ENCODE peak calls at places on chromosomes 2 and 18, in eight cellular contexts. T, D, N, Y, P, C, W and B are unnamed samples.

GRCh38 chr2:28659127-28659526 is 92.5 kb upstream of the PPP1CB start:
- DNase-seq in T (no peak), D (no peak), N (no peak), Y (no peak), P (no peak), C (no peak), W (no peak), B (no peak)

GRCh38 chr18:77137851-77138250 is 5.3 kb upstream of the MBP start:
- DNase-seq in T (no peak), D (no peak), N (no peak), Y (no peak), P (no peak), C (no peak), W (no peak), B (no peak)

GRCh38 chr18:44290366-44290855 is 390.3 kb upstream of the SETBP1 start:
- DNase-seq in T (no peak), D (no peak), N (no peak), Y (no peak), P (peak), C (no peak), W (no peak), B (peak)

GRCh38 chr2:102789349-102790085 is 27.7 kb downstream of the TMEM182 start:
- DNase-seq in T (no peak), D (no peak), N (no peak), Y (no peak), P (no peak), C (no peak), W (no peak), B (no peak)

GRCh38 chr2:193476171-193476800 is 1281.6 kb upstream of the TMEFF2 start:
- DNase-seq in T (no peak), D (no peak), N (no peak), Y (no peak), P (peak), C (no peak), W (no peak), B (no peak)

GRCh38 chr18:6994053-6994452 is 123.5 kb downstream of the LAMA1 start:
- DNase-seq in T (no peak), D (no peak), N (no peak), Y (no peak), P (no peak), C (peak), W (peak), B (peak)

GRCh38 chr2:145138626-145139025 is 618.7 kb upstream of the ZEB2 start:
- DNase-seq in T (no peak), D (no peak), N (no peak), Y (no peak), P (no peak), C (no peak), W (no peak), B (no peak)

GRCh38 chr2:100106460-100106859 is 35.9 kb downstream of the AFF3 start:
- DNase-seq in T (peak), D (no peak), N (no peak), Y (no peak), P (peak), C (no peak), W (no peak), B (no peak)

GRCh38 chr18:23330423-23330822 is 122.7 kb upstream of the RIOK3 start:
- DNase-seq in T (no peak), D (no peak), N (no peak), Y (no peak), P (no peak), C (no peak), W (no peak), B (no peak)

GRCh38 chr2:20728114-20728758 is 61.3 kb downstream of the GDF7 start:
- DNase-seq in T (no peak), D (no peak), N (no peak), Y (no peak), P (peak), C (no peak), W (peak), B (peak)

GRCh38 chr2:43609304-43609883 is 13.6 kb upstream of the THADA start:
- DNase-seq in T (no peak), D (no peak), N (peak), Y (peak), P (peak), C (peak), W (peak), B (peak)

GRCh38 chr18:5158171-5158570 is 38.9 kb downstream of the AKAIN1 start:
- DNase-seq in T (no peak), D (no peak), N (no peak), Y (no peak), P (no peak), C (no peak), W (no peak), B (no peak)

GRCh38 chr2:143177081-143177786 is 48.0 kb downstream of the ARHGAP15 start:
- DNase-seq in T (no peak), D (no peak), N (no peak), Y (no peak), P (no peak), C (no peak), W (peak), B (no peak)

GRCh38 chr2:81894451-81894990 is 1590.0 kb upstream of the LRRTM1 start:
- DNase-seq in T (no peak), D (no peak), N (no peak), Y (no peak), P (peak), C (peak), W (peak), B (peak)

GRCh38 chr2:233320470-233320869 is 12.9 kb downstream of the SAG start:
- DNase-seq in T (no peak), D (no peak), N (no peak), Y (no peak), P (no peak), C (no peak), W (no peak), B (no peak)

GRCh38 chr2:71736091-71736878 is 282.9 kb downstream of the DYSF start:
- DNase-seq in T (peak), D (no peak), N (no peak), Y (no peak), P (no peak), C (no peak), W (no peak), B (no peak)

GRCh38 chr2:240982821-240983281 is 15.6 kb upstream of the SNED1 start:
- DNase-seq in T (no peak), D (no peak), N (no peak), Y (no peak), P (no peak), C (no peak), W (no peak), B (no peak)

GRCh38 chr2:210003394-210003793 is 956 bp downstream of the RPE start:
- DNase-seq in T (no peak), D (no peak), N (no peak), Y (no peak), P (no peak), C (peak), W (peak), B (no peak)

GRCh38 chr2:25215948-25216679 is 47.7 kb upstream of the POMC start:
- DNase-seq in T (no peak), D (peak), N (peak), Y (no peak), P (peak), C (peak), W (peak), B (no peak)

GRCh38 chr2:55419236-55419513 is 481 bp downstream of the CCDC88A start:
- DNase-seq in T (no peak), D (peak), N (no peak), Y (no peak), P (peak), C (peak), W (peak), B (peak)

GRCh38 chr2:81445176-81445575 is 1140.6 kb upstream of the LRRTM1 start:
- DNase-seq in T (no peak), D (no peak), N (no peak), Y (no peak), P (no peak), C (no peak), W (no peak), B (no peak)

GRCh38 chr2:220165401-220165800 is 538.0 kb downstream of the SLC4A3 start:
- DNase-seq in T (no peak), D (no peak), N (no peak), Y (no peak), P (no peak), C (no peak), W (no peak), B (no peak)

GRCh38 chr2:71781695-71782228 is 328.4 kb downstream of the DYSF start:
- DNase-seq in T (peak), D (no peak), N (peak), Y (no peak), P (no peak), C (no peak), W (no peak), B (no peak)

GRCh38 chr2:161556440-161556839 is 67.8 kb upstream of the SLC4A10 start:
- DNase-seq in T (no peak), D (no peak), N (no peak), Y (no peak), P (no peak), C (no peak), W (peak), B (peak)

GRCh38 chr2:46151582-46151981 is 145.6 kb upstream of the EPAS1 start:
- DNase-seq in T (no peak), D (no peak), N (no peak), Y (no peak), P (no peak), C (no peak), W (no peak), B (no peak)

GRCh38 chr18:42514522-42514921 is 559.5 kb downstream of the PIK3C3 start:
- DNase-seq in T (no peak), D (no peak), N (no peak), Y (peak), P (peak), C (no peak), W (peak), B (peak)

GRCh38 chr2:60839126-60839813 is 42.1 kb upstream of the REL start:
- DNase-seq in T (no peak), D (no peak), N (no peak), Y (no peak), P (no peak), C (no peak), W (no peak), B (no peak)

GRCh38 chr2:31267437-31268120 is 33.6 kb downstream of the EHD3 start:
- DNase-seq in T (no peak), D (no peak), N (no peak), Y (no peak), P (no peak), C (no peak), W (no peak), B (no peak)

GRCh38 chr2:65228249-65228750 is 669 bp downstream of the ACTR2 start:
- DNase-seq in T (no peak), D (peak), N (no peak), Y (no peak), P (peak), C (no peak), W (no peak), B (peak)

GRCh38 chr2:98063289-98063688 is 23.7 kb upstream of the VWA3B start:
- DNase-seq in T (no peak), D (no peak), N (no peak), Y (no peak), P (no peak), C (no peak), W (no peak), B (no peak)

GRCh38 chr18:8277270-8277669 is 332.0 kb upstream of the RAB12 start:
- DNase-seq in T (no peak), D (no peak), N (no peak), Y (no peak), P (no peak), C (peak), W (peak), B (peak)
- TF ChIP-seq CTCF in T (no peak), D (no peak), N (no peak), Y (no peak), P (no peak), C (no peak), W (no peak), B (no peak)

DNA sequence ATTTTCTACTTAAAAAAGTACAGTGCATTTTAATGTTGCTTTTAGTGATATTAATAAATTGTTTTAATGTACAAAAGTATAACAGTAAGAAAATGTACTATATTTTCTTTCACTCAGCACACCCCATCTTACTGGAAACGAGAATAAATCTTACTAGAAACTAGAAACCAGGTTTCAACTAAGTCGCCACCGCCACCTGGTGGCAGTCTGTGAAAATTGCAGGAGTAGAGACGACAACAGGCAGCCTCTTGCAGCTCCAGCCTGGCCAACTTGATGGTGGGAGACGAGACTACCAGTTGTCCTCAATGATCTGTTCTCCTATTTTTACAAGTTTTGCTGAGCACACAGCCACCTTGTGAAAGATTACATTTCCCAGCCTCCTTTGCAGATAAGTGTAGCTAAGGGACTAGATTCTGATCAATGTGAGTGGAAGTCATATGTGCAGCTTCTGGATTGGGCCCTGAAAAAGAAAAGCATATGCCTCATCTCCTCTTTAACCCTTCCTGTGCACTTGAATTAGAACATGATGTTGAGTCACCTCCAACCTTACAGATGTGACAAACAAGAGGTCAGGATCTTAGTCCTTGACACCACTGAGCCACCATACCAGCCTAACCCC is 8.7 kb downstream of the OTOF start:
- DNase-seq in T (no peak), D (no peak), N (no peak), Y (no peak), P (peak), C (peak), W (peak), B (peak)
- TF ChIP-seq CTCF in T (peak), D (peak), N (peak), Y (peak), P (peak), C (peak), W (peak), B (peak)

GRCh38 chr2:168703926-168704325 is 98.5 kb upstream of the NOSTRIN start:
- DNase-seq in T (no peak), D (no peak), N (no peak), Y (no peak), P (peak), C (no peak), W (no peak), B (no peak)

GRCh38 chr2:168708099-168708498 is 94.3 kb upstream of the NOSTRIN start:
- DNase-seq in T (no peak), D (no peak), N (no peak), Y (no peak), P (no peak), C (no peak), W (no peak), B (no peak)

GRCh38 chr2:168706806-168707205 is 95.6 kb upstream of the NOSTRIN start:
- DNase-seq in T (no peak), D (no peak), N (no peak), Y (no peak), P (no peak), C (no peak), W (no peak), B (no peak)

GRCh38 chr2:168702579-168702978 is 99.9 kb upstream of the NOSTRIN start:
- DNase-seq in T (no peak), D (no peak), N (no peak), Y (no peak), P (no peak), C (no peak), W (no peak), B (no peak)

DNA sequence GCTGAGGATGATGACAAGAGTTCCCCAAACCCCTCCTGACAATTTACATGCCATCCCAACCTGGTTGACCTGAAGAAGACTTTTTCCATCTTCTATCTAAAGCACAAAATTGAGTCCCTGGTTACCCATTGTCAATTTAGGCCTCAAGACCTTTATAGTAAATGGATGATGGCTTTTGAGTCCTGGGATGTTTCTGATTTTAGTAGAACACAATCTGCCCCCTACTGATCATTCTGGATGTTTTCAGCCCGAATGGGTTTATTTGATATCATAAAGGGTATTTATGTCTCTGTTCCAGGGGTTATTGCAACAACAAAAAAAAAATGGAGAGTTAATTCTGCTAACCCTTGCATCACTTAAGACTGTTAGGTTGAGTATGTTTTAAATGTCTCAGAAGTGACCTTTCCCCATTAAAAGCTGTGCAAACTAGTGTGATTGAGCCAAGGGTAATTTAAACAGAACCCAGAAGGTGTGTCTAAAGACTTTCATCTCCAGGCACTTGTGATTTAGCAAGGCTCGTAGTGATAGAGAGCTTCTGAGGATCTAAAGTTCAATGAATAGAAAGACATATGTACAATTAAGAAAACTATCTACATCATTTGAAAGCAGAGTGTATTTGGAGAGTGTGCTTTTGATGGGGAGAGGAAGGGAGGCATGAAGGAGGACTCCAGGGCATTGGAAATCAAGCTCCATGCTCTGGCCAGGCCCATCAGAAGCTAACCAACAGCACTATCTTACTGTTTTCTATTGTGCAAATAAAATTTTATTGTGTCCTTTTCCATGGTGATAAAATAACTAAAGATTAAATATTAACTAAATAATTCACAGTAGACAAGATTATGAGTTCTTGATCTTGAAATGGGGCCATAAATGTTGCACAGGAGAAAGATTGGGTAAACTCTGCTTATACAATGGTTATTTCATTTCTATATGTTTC is 96.6 kb upstream of the NOSTRIN start:
- DNase-seq in T (no peak), D (no peak), N (no peak), Y (no peak), P (peak), C (peak), W (peak), B (peak)
- TF ChIP-seq CTCF in T (peak), D (no peak), N (peak), Y (peak), P (peak), C (peak), W (peak), B (peak)

DNA sequence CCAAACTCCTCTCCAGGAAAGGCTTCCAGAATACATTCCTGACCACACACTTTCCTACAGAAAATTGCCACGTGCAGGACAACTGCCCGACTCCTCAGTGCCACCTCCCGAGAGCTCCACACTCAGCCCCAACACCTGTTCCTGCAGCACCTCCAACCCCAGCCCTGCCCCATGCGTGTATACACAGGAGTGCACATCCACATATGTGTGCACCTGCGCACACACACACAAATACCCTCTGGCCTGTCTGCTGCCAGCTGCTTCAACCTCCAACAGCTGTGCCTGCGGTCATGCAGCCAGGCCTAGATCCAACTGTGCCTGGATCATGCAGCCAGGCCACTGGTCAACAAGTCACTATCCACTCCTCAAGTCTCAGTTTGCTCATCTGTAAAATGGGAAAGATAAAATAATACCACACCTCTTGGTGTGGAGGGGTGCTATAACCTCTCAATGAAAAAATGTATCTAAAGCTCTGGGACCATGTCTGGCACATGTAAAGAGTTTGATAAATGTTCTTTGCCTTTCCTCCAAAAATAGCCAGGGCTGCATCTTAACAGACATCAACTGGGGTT is 152.1 kb upstream of the ID2 start:
- DNase-seq in T (no peak), D (no peak), N (no peak), Y (no peak), P (no peak), C (no peak), W (no peak), B (no peak)
- TF ChIP-seq CTCF in T (no peak), D (no peak), N (no peak), Y (no peak), P (no peak), C (no peak), W (no peak), B (no peak)